ENCODE peak calls at places on chromosomes 16 and 17, in nine cellular contexts. M is cardiac muscle cell, C is activated T-cell treated with anti-CD3 and anti-CD28 coated beads for 24 hours, W is H9, D is iPS-NIHi11, T is NCI-H2081 treated with DMSO at 0.1 percent for 48 hours, J is COR-L47, X is AG10803, R is neural crest cell. P is an unnamed sample.

GRCh38 chr17:78883090-78883532 is 19.9 kb downstream of the CEP295NL start:
- DNase-seq in W (no peak), X (peak; percentile 95), D (no peak), C (no peak), T (no peak), M (no peak), R (no peak), J (no peak), P (no peak)

GRCh38 chr17:14303343-14304221 is 2.7 kb downstream of the HS3ST3B1 start:
- DNase-seq in D (no peak), W (peak; percentile 71), C (no peak), X (no peak), J (no peak), M (peak; percentile 54), T (no peak), R (no peak), P (peak; percentile 36)

GRCh38 chr16:13915033-13915635 is 4.8 kb upstream of the ERCC4 start:
- DNase-seq in R (no peak), C (no peak), J (no peak), T (no peak), M (no peak), D (no peak), W (no peak), X (no peak), P (no peak)

GRCh38 chr17:43175213-43176118 is 4.5 kb downstream of the NBR1 start:
- DNase-seq in M (no peak), J (no peak), T (no peak), W (no peak), C (no peak), D (no peak), R (no peak), X (peak; percentile 93), P (no peak)

GRCh38 chr16:89733322-89733721 is 12.0 kb downstream of the ZNF276 start:
- DNase-seq in W (no peak), X (no peak), J (no peak), C (no peak), M (no peak), D (no peak), R (no peak), T (no peak), P (no peak)

GRCh38 chr17:47633996-47634395 is 15.7 kb upstream of the KPNB1 start:
- DNase-seq in C (no peak), J (no peak), R (no peak), T (no peak), X (no peak), M (no peak), D (no peak), W (no peak), P (no peak)

GRCh38 chr17:82653651-82654528 is 5.6 kb upstream of the WDR45B start:
- DNase-seq in X (no peak), M (no peak), T (no peak), R (no peak), C (no peak), D (no peak), W (no peak), J (no peak), P (no peak)

GRCh38 chr17:63932008-63932561 is at the start of gene CD79B:
- DNase-seq in D (peak; percentile 20), J (no peak), C (peak; percentile 30), T (no peak), M (no peak), X (no peak), R (no peak), W (no peak), P (no peak)

GRCh38 chr17:63358111-63358839 is 87.8 kb downstream of the CYB561 start:
- DNase-seq in J (no peak), M (no peak), W (no peak), C (no peak), D (no peak), R (no peak), X (peak; percentile 96), T (no peak), P (no peak)

GRCh38 chr17:3222505-3222904 is 15.0 kb downstream of the OR1A1 start:
- DNase-seq in R (no peak), M (no peak), C (no peak), X (no peak), W (no peak), T (no peak), D (no peak), J (no peak), P (no peak)

GRCh38 chr16:25107466-25107792 is 4.1 kb upstream of the LCMT1 start:
- DNase-seq in J (no peak), X (no peak), M (no peak), D (no peak), W (no peak), R (no peak), C (no peak), T (no peak), P (no peak)

GRCh38 chr16:85271198-85271597 is 158.9 kb upstream of the CIBAR2 start:
- DNase-seq in C (no peak), W (no peak), M (no peak), D (no peak), T (no peak), X (no peak), J (no peak), R (no peak), P (no peak)

GRCh38 chr17:4881761-4882555 is 17.4 kb upstream of the C17orf107 start:
- DNase-seq in M (peak; percentile 76), T (no peak), C (peak; percentile 32), X (no peak), J (peak; percentile 15), W (peak; percentile 88), D (peak; percentile 85), R (no peak), P (peak; percentile 73)

GRCh38 chr17:30476726-30477082 is 504 bp upstream of the GOSR1 start:
- DNase-seq in R (no peak), X (peak; percentile 4), J (no peak), M (peak; percentile 7), D (peak; percentile 47), W (no peak), T (no peak), C (peak; percentile 9), P (peak; percentile 16)

GRCh38 chr16:83085660-83086059 is 458.9 kb downstream of the CDH13 start:
- DNase-seq in R (no peak), T (no peak), J (no peak), D (no peak), M (no peak), C (no peak), W (no peak), X (no peak), P (no peak)

GRCh38 chr17:33218657-33219298 is 74.3 kb downstream of the ASIC2 start:
- DNase-seq in W (no peak), X (peak; percentile 6), C (no peak), T (no peak), R (no peak), M (no peak), D (no peak), J (no peak), P (no peak)

GRCh38 chr17:10737786-10738185 is 8.0 kb upstream of the TMEM220 start:
- DNase-seq in T (no peak), D (no peak), W (peak; percentile 12), X (no peak), C (no peak), M (no peak), J (no peak), R (no peak), P (no peak)

GRCh38 chr16:19860146-19861030 is 24.3 kb downstream of the GPRC5B start:
- DNase-seq in C (no peak), M (no peak), X (peak; percentile 21), J (no peak), W (peak; percentile 75), T (no peak), R (no peak), D (peak; percentile 65), P (no peak)

GRCh38 chr17:48175692-48176450 is 68.3 kb downstream of the SNX11 start:
- DNase-seq in X (peak; percentile 65), W (no peak), J (no peak), R (no peak), T (no peak), C (no peak), D (no peak), M (no peak), P (no peak)

GRCh38 chr17:81309140-81309858 is 14.2 kb upstream of the SLC38A10 start:
- DNase-seq in M (peak; percentile 79), D (peak; percentile 86), R (peak; percentile 58), C (no peak), J (no peak), T (no peak), X (peak; percentile 73), W (peak; percentile 86), P (peak; percentile 98)

GRCh38 chr16:24685539-24686432 is 43.7 kb upstream of the TNRC6A start:
- DNase-seq in C (no peak), W (peak; percentile 74), X (peak; percentile 83), M (peak; percentile 38), R (peak; percentile 33), T (no peak), D (peak; percentile 70), J (peak; percentile 40), P (no peak)

GRCh38 chr17:964881-965280 is 14.7 kb downstream of the NXN start:
- DNase-seq in M (peak; percentile 59), X (no peak), C (no peak), R (no peak), W (no peak), D (no peak), T (no peak), J (no peak), P (no peak)

GRCh38 chr17:41812176-41813038 is at the start of gene FKBP10:
- DNase-seq in T (no peak), D (peak; percentile 92), C (no peak), J (peak; percentile 77), R (peak; percentile 81), X (peak; percentile 82), M (peak; percentile 97), W (peak; percentile 94), P (peak; percentile 81)

GRCh38 chr17:71975998-71976649 is 144.7 kb upstream of the SOX9 start:
- DNase-seq in T (no peak), M (no peak), C (no peak), J (no peak), R (peak; percentile 13), W (peak; percentile 69), D (no peak), X (peak; percentile 97), P (no peak)

GRCh38 chr17:4968166-4968915 is 724 bp upstream of the SPAG7 start:
- DNase-seq in X (no peak), D (peak; percentile 45), R (no peak), T (no peak), M (peak; percentile 34), J (no peak), W (peak; percentile 91), C (no peak), P (peak; percentile 61)

GRCh38 chr16:89710709-89711564 is 9.4 kb upstream of the SPATA2L start:
- DNase-seq in D (no peak), R (no peak), C (no peak), J (no peak), T (no peak), X (no peak), M (no peak), W (peak; percentile 60), P (no peak)

GRCh38 chr17:7515912-7516610 is 31.9 kb downstream of the POLR2A start:
- DNase-seq in W (no peak), C (no peak), T (no peak), D (no peak), J (no peak), X (no peak), R (no peak), M (no peak), P (no peak)

GRCh38 chr17:2335726-2336214 is 487 bp downstream of the TSR1 start:
- DNase-seq in J (no peak), D (peak; percentile 17), X (peak; percentile 27), C (no peak), W (no peak), M (no peak), T (no peak), R (no peak), P (peak; percentile 18)

GRCh38 chr17:64256913-64257807 is 5.9 kb downstream of the TEX2 start:
- DNase-seq in D (no peak), W (no peak), X (no peak), R (no peak), M (no peak), T (no peak), J (no peak), C (no peak), P (no peak)

GRCh38 chr16:87685766-87686165 is 80.0 kb downstream of the KLHDC4 start:
- DNase-seq in W (no peak), J (no peak), T (no peak), R (no peak), C (no peak), M (no peak), X (no peak), D (no peak), P (no peak)